ENCODE peak calls at places on chromosomes 11 and 22, in four cellular contexts. I, V, C and D are unnamed samples.

GRCh38 chr11:95418916-95419315 is 187.9 kb upstream of the SESN3 start:
- DNase-seq in I (no peak), V (no peak), C (no peak), D (no peak)

GRCh38 chr11:15430381-15430780 is 315.7 kb downstream of the INSC start:
- DNase-seq in I (no peak), V (no peak), C (no peak), D (no peak)

GRCh38 chr11:46308632-46309419 is 31.4 kb downstream of the CREB3L1 start:
- DNase-seq in I (peak), V (peak), C (peak), D (peak)

GRCh38 chr11:14184548-14184947 is 174.4 kb downstream of the RRAS2 start:
- DNase-seq in I (no peak), V (peak), C (no peak), D (no peak)

GRCh38 chr11:24963879-24964278 is 467.0 kb downstream of the LUZP2 start:
- DNase-seq in I (no peak), V (no peak), C (no peak), D (no peak)

GRCh38 chr22:18998998-18999397 is 62.9 kb upstream of the PRODH start:
- DNase-seq in I (no peak), V (no peak), C (no peak), D (no peak)

GRCh38 chr11:86688398-86689179 is 16.2 kb upstream of the ME3 start:
- DNase-seq in I (no peak), V (peak), C (no peak), D (no peak)

GRCh38 chr11:2272241-2272945 is 2.0 kb upstream of the ASCL2 start:
- DNase-seq in I (no peak), V (no peak), C (no peak), D (no peak)

GRCh38 chr22:22944268-22944985 is 56.8 kb downstream of the IGLL5 start:
- DNase-seq in I (peak), V (no peak), C (no peak), D (no peak)

GRCh38 chr11:126834149-126834548 is 166.4 kb downstream of the KIRREL3 start:
- DNase-seq in I (no peak), V (no peak), C (no peak), D (no peak)

GRCh38 chr22:46970411-46971123 is 208.1 kb downstream of the TBC1D22A start:
- DNase-seq in I (no peak), V (no peak), C (no peak), D (no peak)

GRCh38 chr22:46972256-46972655 is 209.8 kb downstream of the TBC1D22A start:
- DNase-seq in I (no peak), V (peak), C (no peak), D (no peak)

GRCh38 chr22:46971141-46971775 is 208.8 kb downstream of the TBC1D22A start:
- DNase-seq in I (no peak), V (peak), C (no peak), D (no peak)

GRCh38 chr22:46972901-46973831 is 210.7 kb downstream of the TBC1D22A start:
- DNase-seq in I (no peak), V (no peak), C (no peak), D (no peak)

DNA sequence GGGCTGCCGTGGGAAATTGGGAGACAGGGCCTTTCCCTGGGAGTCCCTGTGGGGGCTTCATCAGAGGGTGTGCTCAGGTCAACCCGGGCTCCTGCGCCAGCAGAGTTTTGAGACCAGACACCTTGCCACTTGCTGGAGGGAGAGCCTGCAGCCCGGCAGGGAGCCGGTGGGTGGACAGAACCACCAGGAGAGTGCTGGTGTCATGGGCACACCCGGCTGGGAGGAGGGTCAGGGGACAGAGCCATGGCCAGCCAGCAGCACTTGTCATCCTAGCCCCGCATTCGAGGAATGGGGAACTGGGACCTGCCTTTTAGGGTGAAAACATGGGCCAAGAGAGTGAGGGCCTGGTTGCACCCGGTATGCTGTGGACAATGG is 209.3 kb downstream of the TBC1D22A start:
- DNase-seq in I (no peak), V (no peak), C (no peak), D (no peak)
- TF ChIP-seq POLR2A in I (no peak), V (no peak), C (no peak), D (no peak)

DNA sequence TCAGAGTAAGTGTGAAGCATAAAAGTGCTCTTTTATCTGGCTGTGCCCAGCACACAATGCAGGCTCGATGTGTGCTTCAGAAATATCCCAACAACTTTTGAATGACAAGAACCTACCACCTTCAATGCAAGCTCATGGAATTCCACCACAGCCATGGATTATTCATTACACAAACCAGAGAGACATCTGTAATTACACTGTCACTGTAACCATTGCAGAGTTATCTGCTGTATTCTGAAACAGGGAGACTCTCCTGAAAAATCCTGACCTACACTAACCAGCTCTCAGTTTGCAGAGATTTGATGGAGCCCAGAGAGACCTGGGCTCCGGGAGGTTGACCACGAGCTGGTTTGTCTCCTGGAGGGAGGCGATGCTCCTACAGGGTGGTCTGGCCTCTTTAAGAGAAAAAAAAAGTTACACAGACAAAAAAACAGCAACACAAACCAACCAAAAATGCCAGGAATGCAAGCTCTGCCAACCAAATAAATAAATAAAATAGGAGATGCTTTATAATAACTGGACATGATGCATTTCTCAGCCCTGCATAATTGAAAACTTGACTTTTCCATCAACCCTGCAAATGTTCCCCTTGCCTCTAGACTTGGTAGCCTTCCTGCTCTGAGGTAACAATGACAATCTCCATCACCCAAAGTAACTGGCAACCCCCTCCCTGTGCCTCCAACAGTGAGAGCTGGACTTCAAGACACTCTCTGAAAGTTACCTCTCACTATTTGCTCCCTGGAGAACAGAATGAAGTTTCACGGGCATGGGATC is 69.7 kb downstream of the ETS1 start:
- DNase-seq in I (no peak), V (no peak), C (no peak), D (no peak)
- TF ChIP-seq POLR2A in I (no peak), V (no peak), C (no peak), D (no peak)

GRCh38 chr11:61158691-61159381 is 2.4 kb downstream of the VPS37C start:
- DNase-seq in I (no peak), V (no peak), C (no peak), D (peak)

GRCh38 chr11:61160487-61161189 is 588 bp downstream of the VPS37C start:
- DNase-seq in I (no peak), V (no peak), C (no peak), D (no peak)

GRCh38 chr11:61162092-61162935 is 1.1 kb upstream of the VPS37C start:
- DNase-seq in I (no peak), V (peak), C (no peak), D (no peak)

GRCh38 chr11:61163714-61164609 is 2.7 kb upstream of the VPS37C start:
- DNase-seq in I (no peak), V (no peak), C (no peak), D (no peak)

GRCh38 chr11:61161190-61162091 is at the start of gene VPS37C:
- DNase-seq in I (peak), V (peak), C (peak), D (peak)
- TF ChIP-seq POLR2A in I (no peak), V (no peak), C (peak), D (peak)

GRCh38 chr11:75538150-75538942 is 12.6 kb upstream of the GDPD5 start:
- DNase-seq in I (no peak), V (no peak), C (no peak), D (no peak)

GRCh38 chr11:75537740-75538139 is 12.0 kb upstream of the GDPD5 start:
- DNase-seq in I (no peak), V (no peak), C (no peak), D (no peak)

GRCh38 chr11:75539459-75540022 is 13.8 kb upstream of the GDPD5 start:
- DNase-seq in I (no peak), V (no peak), C (no peak), D (no peak)

GRCh38 chr11:75535039-75535563 is 9.4 kb upstream of the GDPD5 start:
- DNase-seq in I (no peak), V (no peak), C (no peak), D (no peak)

GRCh38 chr11:75536786-75537629 is 11.3 kb upstream of the GDPD5 start:
- DNase-seq in I (no peak), V (no peak), C (peak), D (no peak)
- TF ChIP-seq POLR2A in I (no peak), V (no peak), C (peak), D (no peak)